ENCODE peak calls at places on chromosomes 16 and 17, in four cellular contexts. X is GM12865, C is adipocyte, Q is stomach. P is an unnamed sample.

GRCh38 chr17:45877467-45877866 is 16.9 kb upstream of the MAPT start:
- DNase-seq in X (no peak), C (no peak), Q (no peak), P (no peak)

GRCh38 chr17:82931696-82932060 is 91.9 kb upstream of the ZNF750 start:
- DNase-seq in X (no peak), C (peak; percentile 83), Q (peak; percentile 24), P (peak; percentile 86)

GRCh38 chr17:5897320-5897911 is 172.8 kb upstream of the WSCD1 start:
- DNase-seq in X (no peak), Q (no peak), C (no peak), P (no peak)

GRCh38 chr17:43660816-43661493 is 767 bp downstream of the MEOX1 start:
- DNase-seq in C (no peak), Q (no peak), X (no peak), P (no peak)

GRCh38 chr16:85984947-85985451 is 86.0 kb downstream of the IRF8 start:
- DNase-seq in C (no peak), Q (no peak), X (peak; percentile 81), P (no peak)

GRCh38 chr16:14070555-14070876 is 603 bp upstream of the MRTFB start:
- DNase-seq in C (no peak), X (no peak), Q (no peak), P (no peak)

GRCh38 chr16:88556294-88556988 is 13.8 kb upstream of the ZC3H18 start:
- DNase-seq in Q (no peak), C (no peak), X (no peak), P (no peak)

GRCh38 chr16:26816266-26816665 is 250.5 kb upstream of the C16orf82 start:
- DNase-seq in Q (no peak), C (no peak), X (no peak), P (peak; percentile 7)

GRCh38 chr17:82636626-82637598 is 11.3 kb downstream of the WDR45B start:
- DNase-seq in X (no peak), Q (peak; percentile 70), C (no peak), P (no peak)

GRCh38 chr17:44607836-44608690 is 48.2 kb upstream of the MEIOC start:
- DNase-seq in X (no peak), C (peak; percentile 93), Q (no peak), P (peak; percentile 81)

GRCh38 chr16:22291860-22292692 is 5.1 kb upstream of the POLR3E start:
- DNase-seq in Q (no peak), C (peak; percentile 46), X (no peak), P (peak; percentile 55)

GRCh38 chr16:50809561-50809960 is 67.7 kb downstream of the CYLD start:
- DNase-seq in X (peak; percentile 30), C (no peak), Q (no peak), P (no peak)

GRCh38 chr17:1186923-1187771 is 7.4 kb upstream of the ABR start:
- DNase-seq in X (peak; percentile 90), Q (peak; percentile 86), C (peak; percentile 92), P (peak; percentile 86)

GRCh38 chr16:88681709-88682451 is 4.4 kb downstream of the SNAI3 start:
- DNase-seq in Q (peak; percentile 69), X (peak; percentile 97), C (no peak), P (no peak)

GRCh38 chr17:4617590-4618356 is 23.7 kb downstream of the ALOX15 start:
- DNase-seq in C (no peak), Q (no peak), X (no peak), P (no peak)

GRCh38 chr16:57091200-57091989 is 988 bp upstream of the CPNE2 start:
- DNase-seq in Q (peak; percentile 33), C (peak; percentile 48), X (no peak), P (no peak)

GRCh38 chr16:21989141-21989540 is 11.8 kb downstream of the PDZD9 start:
- DNase-seq in C (peak; percentile 57), Q (no peak), X (no peak), P (peak; percentile 54)

GRCh38 chr17:74604200-74604599 is 12.1 kb upstream of the CD300LD start:
- DNase-seq in C (no peak), X (no peak), Q (no peak), P (no peak)

DNA sequence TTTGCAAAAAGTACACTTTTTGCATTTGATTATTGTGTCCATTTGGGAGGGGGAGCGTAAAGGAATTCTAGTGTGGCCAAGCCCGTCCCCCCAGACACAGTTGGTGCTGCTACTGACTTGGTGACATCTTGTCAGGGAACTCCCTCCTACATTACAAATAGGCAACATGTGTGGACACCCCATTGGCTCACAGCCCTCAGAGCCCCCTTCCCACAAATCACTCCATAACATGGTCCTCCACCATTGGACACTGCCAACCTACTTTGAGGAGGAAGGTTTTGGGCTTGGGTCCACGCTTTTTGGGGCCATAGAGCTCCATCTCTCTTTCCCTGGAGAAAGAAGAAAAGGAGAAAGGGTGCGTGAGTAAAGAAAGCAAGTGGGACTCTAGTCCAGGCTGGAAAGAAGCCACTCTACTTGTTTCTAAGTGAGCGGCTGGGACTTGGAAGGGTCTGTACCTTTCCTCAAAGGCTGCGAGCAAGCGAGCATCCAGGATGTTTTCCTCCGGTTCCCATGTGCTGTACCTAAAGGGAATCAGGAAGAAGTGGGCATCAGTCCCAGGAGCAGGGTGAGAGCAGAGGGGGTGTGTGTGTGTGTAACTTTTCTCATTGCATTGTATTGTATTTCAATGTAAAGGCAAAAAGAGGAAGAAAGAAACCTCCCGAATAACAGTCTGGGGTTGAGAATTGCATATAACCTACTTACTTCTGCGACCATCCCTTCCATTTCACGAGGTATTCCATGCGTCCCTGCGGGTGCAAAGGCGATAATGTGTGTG is 895 bp downstream of the CBX8 start:
- DNase-seq in X (no peak), C (no peak), Q (no peak), P (no peak)
- H3K4me3 ChIP-seq in X (peak overlapping the region; percentile 92), C (peak overlapping the region; percentile 82), Q (peak overlapping the region; percentile 54), P (peak overlapping the region; percentile 82)

GRCh38 chr17:17497065-17497844 is 1.1 kb upstream of the RASD1 start:
- DNase-seq in C (peak; percentile 4), Q (no peak), X (no peak), P (no peak)
- H3K4me3 ChIP-seq in C (peak overlapping the region; percentile 95), Q (peak overlapping the region; percentile 62), X (no peak overlapping the region), P (no peak overlapping the region)

GRCh38 chr16:53211253-53211652 is 156.5 kb downstream of the CHD9 start:
- DNase-seq in Q (no peak), X (no peak), C (no peak), P (no peak)

GRCh38 chr16:53213542-53213941 is 158.8 kb downstream of the CHD9 start:
- DNase-seq in C (no peak), X (no peak), Q (no peak), P (no peak)

GRCh38 chr16:53207810-53208752 is 153.3 kb downstream of the CHD9 start:
- DNase-seq in Q (peak; percentile 39), X (peak; percentile 88), C (peak; percentile 88), P (peak; percentile 76)

GRCh38 chr16:53212899-53213235 is 158.1 kb downstream of the CHD9 start:
- DNase-seq in C (no peak), X (no peak), Q (no peak), P (no peak)

DNA sequence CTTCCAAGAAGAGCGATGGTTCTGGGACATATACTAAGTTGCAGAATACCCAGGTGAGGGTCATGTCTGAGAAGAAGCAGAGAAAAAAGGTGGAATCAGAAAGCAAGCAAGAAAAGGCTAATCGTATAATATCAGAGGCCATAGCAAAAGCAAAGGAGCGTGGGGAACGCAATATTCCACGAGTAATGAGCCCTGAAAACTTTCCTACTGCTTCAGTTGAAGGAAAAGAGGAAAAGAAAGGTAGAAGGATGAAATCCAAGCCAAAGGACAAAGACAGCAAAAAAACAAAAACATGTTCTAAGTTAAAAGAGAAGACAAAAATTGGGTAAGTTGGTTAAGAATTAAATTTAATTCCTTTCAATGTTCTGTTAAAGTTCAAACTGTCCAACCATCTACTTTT is 154.7 kb downstream of the CHD9 start:
- DNase-seq in Q (no peak), X (no peak), C (no peak), P (no peak)
- H3K4me3 ChIP-seq in Q (peak overlapping the region; percentile 35), X (peak overlapping the region; percentile 89), C (peak overlapping the region; percentile 90), P (peak overlapping the region; percentile 70)

GRCh38 chr16:83730812-83731211 is 77.0 kb upstream of the HSBP1 start:
- DNase-seq in Q (no peak), C (no peak), X (no peak), P (no peak)

GRCh38 chr16:83728518-83728917 is 79.3 kb upstream of the HSBP1 start:
- DNase-seq in C (no peak), Q (no peak), X (no peak), P (no peak)

GRCh38 chr16:83732536-83732935 is 75.2 kb upstream of the HSBP1 start:
- DNase-seq in X (no peak), C (no peak), Q (no peak), P (no peak)

GRCh38 chr16:83734136-83734535 is 73.6 kb upstream of the HSBP1 start:
- DNase-seq in X (no peak), C (no peak), Q (no peak), P (no peak)

DNA sequence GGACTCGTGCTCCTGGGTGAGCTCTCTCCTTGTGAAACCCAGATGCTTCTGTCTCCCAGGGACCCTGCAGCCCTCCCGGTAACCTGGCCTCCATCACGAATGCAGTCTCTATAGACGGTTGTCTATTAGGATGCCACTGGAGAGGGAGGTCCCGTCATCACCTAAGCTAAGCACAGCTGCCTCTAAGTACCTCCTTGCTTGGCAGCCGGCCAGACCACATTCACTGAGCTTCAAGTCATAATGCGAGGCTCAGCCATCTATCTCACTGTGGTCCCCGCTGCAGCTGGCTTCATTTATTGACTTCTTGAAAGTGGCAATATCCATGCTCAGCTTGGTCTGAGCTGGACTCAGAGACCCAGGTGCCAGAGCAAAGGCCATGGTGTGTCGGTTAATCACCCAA is 74.5 kb upstream of the HSBP1 start:
- DNase-seq in Q (no peak), C (no peak), X (peak; percentile 4), P (no peak)
- H3K4me3 ChIP-seq in Q (no peak overlapping the region), C (no peak overlapping the region), X (no peak overlapping the region), P (no peak overlapping the region)

DNA sequence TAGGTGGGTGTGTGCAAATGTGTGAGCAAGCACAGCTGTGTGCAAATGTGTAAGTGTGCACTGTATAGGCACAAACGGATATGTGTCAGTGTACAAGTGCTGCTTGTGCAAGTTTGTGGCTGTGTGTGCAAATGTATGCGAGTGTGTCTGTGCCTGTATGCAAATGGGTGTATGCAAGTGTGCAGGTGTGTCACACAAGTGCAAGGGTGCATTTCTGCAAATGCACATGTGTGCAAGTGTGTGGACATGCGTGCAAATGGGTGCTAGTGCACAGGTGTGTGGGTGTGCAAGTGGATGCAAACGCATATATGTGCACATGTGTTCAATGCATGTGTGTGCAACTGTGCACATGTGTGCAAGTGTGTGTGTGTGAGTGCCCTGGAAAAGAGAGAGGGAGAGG is 76.5 kb upstream of the TNRC6C start:
- DNase-seq in C (no peak), X (no peak), Q (no peak), P (no peak)
- H3K4me3 ChIP-seq in C (no peak overlapping the region), X (no peak overlapping the region), Q (peak overlapping the region; percentile 1), P (no peak overlapping the region)

P was measured in AG10803.